ENCODE peak calls at places on chromosomes 12 and 14, in four cellular contexts. T is adrenal gland, I is H54, W is uterus. Z is an unnamed sample.

GRCh38 chr12:68240975-68241374 is 12.4 kb downstream of the IL22 start:
- DNase-seq in T (peak), I (no peak), W (no peak), Z (no peak)

GRCh38 chr12:113297214-113297587 is 37.7 kb downstream of the SLC8B1 start:
- DNase-seq in T (peak), I (no peak), W (no peak), Z (no peak)

GRCh38 chr12:30756074-30756473 is 1.3 kb upstream of the CAPRIN2 start:
- DNase-seq in T (no peak), I (no peak), W (peak), Z (no peak)

GRCh38 chr12:14194572-14194971 is 170.9 kb upstream of the ATF7IP start:
- DNase-seq in T (no peak), I (no peak), W (no peak), Z (no peak)

GRCh38 chr12:107444771-107445170 is 240.8 kb upstream of the PWP1 start:
- DNase-seq in T (no peak), I (no peak), W (no peak), Z (no peak)

GRCh38 chr14:61636291-61636690 is 59.0 kb upstream of the HIF1A start:
- DNase-seq in T (no peak), I (no peak), W (no peak), Z (no peak)

GRCh38 chr14:102826161-102826560 is 48.9 kb downstream of the TRAF3 start:
- DNase-seq in T (no peak), I (no peak), W (no peak), Z (no peak)

GRCh38 chr14:36293824-36294223 is 26.6 kb downstream of the MBIP start:
- DNase-seq in T (no peak), I (no peak), W (no peak), Z (no peak)

GRCh38 chr14:71472281-71472960 is 459.8 kb upstream of the RGS6 start:
- DNase-seq in T (no peak), I (no peak), W (no peak), Z (no peak)

GRCh38 chr12:127745466-127746220 is 521.3 kb upstream of the TMEM132C start:
- DNase-seq in T (no peak), I (no peak), W (no peak), Z (no peak)

GRCh38 chr14:77508876-77509275 is 10.3 kb upstream of the ISM2 start:
- DNase-seq in T (no peak), I (no peak), W (no peak), Z (no peak)

GRCh38 chr12:91511795-91512420 is 329.3 kb upstream of the DCN start:
- DNase-seq in T (no peak), I (no peak), W (no peak), Z (no peak)

GRCh38 chr14:68771631-68772030 is 21.2 kb downstream of the ZFP36L1 start:
- DNase-seq in T (peak), I (no peak), W (no peak), Z (no peak)

DNA sequence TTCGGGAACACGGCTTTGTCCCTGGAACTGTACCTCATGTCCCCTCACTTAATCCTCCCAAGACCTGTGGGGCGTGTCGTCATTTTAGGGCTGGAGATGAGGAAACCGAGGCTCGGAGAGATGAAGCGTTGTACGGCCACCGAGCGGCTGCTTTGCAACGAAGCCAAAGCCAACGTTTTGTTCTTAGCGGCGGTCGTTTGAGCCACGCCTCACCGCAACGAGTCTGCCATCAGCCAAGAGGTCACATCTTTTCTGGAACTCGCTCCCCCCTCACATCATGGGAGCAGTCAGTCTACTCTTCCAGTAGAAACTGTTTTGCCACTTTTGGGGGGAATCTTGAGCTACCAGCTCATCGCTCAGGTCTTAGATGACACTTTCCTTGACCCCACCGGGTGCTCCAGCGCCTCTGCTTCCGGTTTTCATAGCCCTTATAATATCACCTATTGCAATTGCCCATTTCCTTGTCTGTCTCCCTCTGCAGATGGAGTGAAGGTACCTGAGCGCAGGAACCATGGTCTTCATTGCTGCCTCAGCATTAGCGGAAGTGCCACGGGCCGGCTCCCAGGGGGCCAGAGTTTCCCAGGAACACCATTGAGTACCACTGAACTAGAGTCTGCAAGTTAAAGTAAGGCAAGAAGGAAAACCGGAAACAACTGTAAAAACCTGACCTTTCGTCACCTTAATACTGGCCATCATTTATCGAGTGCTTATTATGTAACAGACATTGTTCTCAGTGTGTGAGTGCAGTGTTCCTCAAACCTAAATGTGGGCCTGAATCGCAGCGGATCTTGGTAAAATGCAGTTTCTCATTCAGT is 19.6 kb downstream of the NINJ2 start:
- DNase-seq in T (no peak), I (no peak), W (peak), Z (peak)
- TF ChIP-seq POLR2A in T (no peak), I (no peak), W (no peak), Z (no peak)

GRCh38 chr14:23605931-23606585 is 27.5 kb upstream of the JPH4 start:
- DNase-seq in T (no peak), I (no peak), W (no peak), Z (no peak)
- TF ChIP-seq POLR2A in T (no peak), I (no peak), W (no peak), Z (no peak)

GRCh38 chr12:126027816-126028215 is 962.6 kb downstream of the AACS start:
- DNase-seq in T (no peak), I (no peak), W (no peak), Z (no peak)
- TF ChIP-seq POLR2A in T (no peak), I (no peak), W (no peak), Z (no peak)

DNA sequence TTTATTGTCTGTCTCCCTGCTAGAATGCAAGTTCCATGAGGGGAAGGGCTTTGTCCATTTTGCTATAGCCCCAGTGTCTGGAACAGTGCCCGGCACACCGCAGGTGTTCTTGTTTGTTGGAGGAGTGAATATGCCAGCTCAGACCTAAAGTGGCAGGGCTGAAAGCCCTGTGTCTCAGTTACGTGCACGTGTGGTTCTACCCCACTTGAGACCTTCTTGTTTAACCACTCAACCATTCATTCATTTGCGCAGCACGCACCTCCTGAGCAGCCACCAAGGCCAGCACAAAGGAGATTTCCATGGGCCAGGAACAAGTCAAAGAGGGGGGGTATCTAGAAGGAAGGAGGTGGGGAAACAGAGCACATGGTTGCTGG is 338.0 kb upstream of the FKBP4 start:
- DNase-seq in T (no peak), I (no peak), W (no peak), Z (no peak)
- TF ChIP-seq POLR2A in T (no peak), I (no peak), W (no peak), Z (no peak)

GRCh38 chr12:53212931-53213330 is 5.9 kb upstream of the ITGB7 start:
- DNase-seq in T (no peak), I (no peak), W (no peak), Z (no peak)
- TF ChIP-seq POLR2A in T (no peak), I (no peak), W (no peak), Z (no peak)